ENCODE peak calls at places on chromosome 4, in nine cellular contexts. A is transverse colon, S is thyroid gland, B is A549, L is breast epithelium, W is heart left ventricle, O is IMR-90, Q is tibial nerve, V is HCT116. U is an unnamed sample.

GRCh38 chr4:7159923-7160322 is 32.4 kb upstream of the SORCS2 start:
- DNase-seq in S (no peak), A (no peak), V (no peak), W (peak; percentile 1), O (no peak), L (peak; percentile 20), B (no peak), Q (no peak), U (no peak)

GRCh38 chr4:102437111-102437510 is 64.0 kb upstream of the NFKB1 start:
- DNase-seq in A (no peak), W (no peak), V (no peak), B (no peak), Q (no peak), L (no peak), O (no peak), S (no peak), U (no peak)

GRCh38 chr4:101198741-101199339 is 148.5 kb downstream of the PPP3CA start:
- DNase-seq in O (no peak), S (no peak), L (no peak), B (no peak), V (no peak), A (no peak), Q (no peak), W (no peak), U (no peak)

GRCh38 chr4:132169660-132170059 is 979.4 kb upstream of the PCDH10 start:
- DNase-seq in V (no peak), A (no peak), O (no peak), S (no peak), B (no peak), L (no peak), W (no peak), Q (no peak), U (no peak)

GRCh38 chr4:153485374-153485773 is 19.2 kb downstream of the TMEM131L start:
- DNase-seq in L (no peak), A (no peak), O (no peak), V (no peak), S (no peak), Q (no peak), W (no peak), B (no peak), U (no peak)

GRCh38 chr4:91116861-91117260 is 989.7 kb downstream of the CCSER1 start:
- DNase-seq in B (no peak), A (no peak), Q (no peak), O (no peak), W (no peak), V (peak; percentile 12), L (no peak), S (no peak), U (no peak)

GRCh38 chr4:1209821-1210220 is 37.4 kb upstream of the SPON2 start:
- DNase-seq in S (no peak), B (no peak), L (no peak), Q (peak; percentile 54), A (peak; percentile 66), W (peak; percentile 88), V (no peak), O (peak; percentile 80), U (no peak)

GRCh38 chr4:175929441-175929840 is 117.4 kb upstream of the GPM6A start:
- DNase-seq in S (no peak), L (no peak), Q (no peak), O (no peak), B (no peak), W (no peak), V (no peak), A (no peak), U (no peak)

GRCh38 chr4:42632653-42633382 is 24.1 kb downstream of the ATP8A1 start:
- DNase-seq in B (no peak), O (no peak), Q (no peak), A (no peak), W (no peak), V (no peak), L (no peak), S (no peak), U (no peak)

GRCh38 chr4:42636591-42636990 is 20.3 kb downstream of the ATP8A1 start:
- DNase-seq in S (no peak), L (no peak), V (no peak), W (no peak), B (no peak), A (no peak), Q (no peak), O (no peak), U (no peak)

GRCh38 chr4:42637104-42637503 is 19.8 kb downstream of the ATP8A1 start:
- DNase-seq in O (no peak), W (no peak), A (no peak), B (no peak), S (no peak), L (no peak), Q (no peak), V (no peak), U (no peak)

GRCh38 chr4:42630908-42631307 is 26.0 kb downstream of the ATP8A1 start:
- DNase-seq in A (no peak), B (no peak), S (no peak), Q (no peak), L (no peak), V (no peak), W (no peak), O (no peak), U (no peak)

DNA sequence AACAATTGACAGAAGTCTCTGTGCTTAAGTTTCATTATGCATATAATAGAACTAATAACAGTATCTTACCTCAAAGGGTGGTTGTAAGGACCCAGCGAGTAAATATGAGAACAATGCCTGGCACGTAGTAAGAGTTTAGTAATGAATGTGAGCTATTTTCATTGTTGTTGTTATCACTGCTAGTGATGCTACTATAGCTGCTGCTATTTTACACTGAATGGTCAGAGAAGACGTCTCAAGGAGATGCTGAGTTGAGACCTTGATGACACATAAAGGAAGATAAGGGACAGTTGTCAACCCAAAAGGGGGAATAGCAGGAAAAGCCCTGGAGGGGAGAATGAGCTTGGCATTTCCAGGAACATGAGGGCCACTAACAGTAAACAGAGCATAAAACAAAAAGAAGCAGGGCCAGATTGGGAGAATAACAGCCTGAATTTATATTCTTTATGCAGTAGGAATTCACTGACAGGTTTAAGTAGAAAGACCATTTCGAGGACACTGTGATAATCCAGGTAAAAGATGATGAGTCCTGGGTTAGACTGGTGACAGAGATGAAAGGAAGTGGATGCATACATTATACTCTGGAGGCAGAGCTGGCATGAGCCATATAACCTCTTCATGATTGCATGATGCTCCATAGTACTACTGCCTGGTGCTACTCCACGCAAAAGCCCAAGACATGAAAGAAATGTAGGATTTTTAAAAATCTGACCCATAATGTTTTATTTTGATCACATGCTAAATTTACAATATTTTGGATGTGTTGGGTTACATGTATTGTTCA is 23.1 kb downstream of the ATP8A1 start:
- DNase-seq in W (no peak), B (no peak), L (no peak), S (no peak), O (no peak), A (no peak), Q (no peak), V (no peak), U (no peak)
- H3K27ac ChIP-seq in W (no peak overlapping the region), B (no peak overlapping the region), L (no peak overlapping the region), S (no peak overlapping the region), O (no peak overlapping the region), A (no peak overlapping the region), Q (no peak overlapping the region), V (no peak overlapping the region), U (no peak overlapping the region)

GRCh38 chr4:184815046-184815877 is 10.5 kb downstream of the ACSL1 start:
- DNase-seq in B (peak; percentile 24), V (peak; percentile 60), S (peak; percentile 95), Q (peak; percentile 62), W (peak; percentile 84), A (peak; percentile 78), L (peak; percentile 67), O (peak; percentile 74), U (no peak)
- TF ChIP-seq POLR2A in B (no peak), V (no peak), S (peak; percentile 75), Q (no peak), W (peak; percentile 57), A (peak; percentile 49), L (no peak), O (no peak), U (no peak)

GRCh38 chr4:158776106-158776505 is 7.3 kb downstream of the FNIP2 start:
- DNase-seq in Q (no peak), S (no peak), B (no peak), A (no peak), W (no peak), L (no peak), V (no peak), O (no peak), U (no peak)

GRCh38 chr4:158781963-158782362 is 13.1 kb downstream of the FNIP2 start:
- DNase-seq in Q (no peak), A (no peak), S (no peak), V (no peak), O (no peak), L (no peak), W (no peak), B (no peak), U (no peak)

GRCh38 chr4:158778065-158778711 is 9.4 kb downstream of the FNIP2 start:
- DNase-seq in O (no peak), L (no peak), V (no peak), S (no peak), B (no peak), A (no peak), Q (no peak), W (no peak), U (no peak)

GRCh38 chr4:158777423-158777822 is 8.6 kb downstream of the FNIP2 start:
- DNase-seq in A (no peak), L (no peak), W (no peak), O (no peak), Q (no peak), S (no peak), V (no peak), B (no peak), U (no peak)

DNA sequence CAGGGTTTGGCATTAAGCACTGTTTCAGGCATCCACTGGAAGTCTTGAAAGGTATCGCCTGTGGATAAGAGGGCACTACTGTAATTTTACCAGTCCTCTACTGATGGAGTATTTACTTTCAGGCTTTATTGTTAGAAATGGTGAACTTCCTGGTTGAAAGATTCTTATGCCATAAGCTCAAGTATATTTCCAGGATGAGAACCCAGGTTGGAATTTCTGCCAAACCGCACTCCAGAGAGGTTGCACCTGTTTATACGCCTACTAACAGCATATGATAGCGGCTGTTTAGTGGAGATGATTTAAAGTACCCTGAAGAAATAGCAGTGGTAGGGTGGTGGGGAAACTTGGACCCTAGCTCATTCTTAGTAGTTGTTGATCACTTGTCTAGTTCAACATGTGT is 9.9 kb downstream of the FNIP2 start:
- DNase-seq in L (no peak), B (no peak), A (peak; percentile 56), O (no peak), Q (no peak), V (no peak), W (no peak), S (no peak), U (no peak)
- H3K27ac ChIP-seq in L (no peak overlapping the region), B (no peak overlapping the region), A (peak overlapping the region; percentile 64), O (no peak overlapping the region), Q (no peak overlapping the region), V (no peak overlapping the region), W (no peak overlapping the region), S (no peak overlapping the region), U (no peak overlapping the region)

DNA sequence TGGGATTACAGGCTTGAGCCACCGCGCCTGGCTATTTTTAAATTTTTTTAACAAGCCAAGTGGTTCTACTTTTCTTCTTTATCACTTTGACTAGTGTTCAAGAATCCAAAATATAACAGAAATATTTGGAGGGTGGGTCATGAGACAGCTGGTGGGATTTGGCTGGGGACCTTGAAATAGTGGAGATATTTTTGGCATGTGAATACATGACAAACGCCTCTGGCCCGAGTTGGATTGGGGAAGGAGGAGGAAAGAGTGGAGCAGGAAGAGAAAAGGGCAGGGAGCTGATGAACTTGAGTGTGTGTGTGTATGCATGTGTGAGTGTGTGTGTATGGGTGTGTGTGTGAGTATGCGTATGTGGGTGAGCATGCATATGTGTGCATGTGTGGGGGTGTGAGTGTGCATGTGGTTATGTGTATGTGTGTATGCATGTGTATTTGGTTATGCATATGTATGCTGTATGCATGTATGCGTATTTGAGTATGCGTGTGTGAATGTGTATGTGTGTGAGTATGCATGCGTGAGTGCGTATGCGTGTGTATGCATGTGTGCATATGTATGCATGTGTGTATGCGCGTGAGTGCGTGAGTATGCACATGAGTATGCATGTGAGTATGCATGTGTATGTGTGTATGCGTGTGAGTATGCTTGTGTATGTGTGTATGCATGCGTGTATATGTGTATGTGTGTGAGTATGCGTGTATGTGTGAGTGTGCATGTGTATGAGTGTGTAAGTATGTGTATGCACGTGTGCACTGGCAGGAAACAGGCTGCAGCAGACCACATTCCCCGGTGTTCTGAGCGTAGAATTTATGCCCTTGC is 49.6 kb downstream of the JADE1 start:
- DNase-seq in L (no peak), S (no peak), O (peak; percentile 91), B (no peak), W (peak; percentile 54), Q (no peak), A (no peak), V (no peak), U (no peak)
- TF ChIP-seq POLR2A in L (no peak), S (no peak), O (no peak), B (no peak), W (no peak), Q (no peak), A (no peak), V (no peak), U (no peak)

U was measured in vagina.